ENCODE peak calls at places on chromosomes 11 and 22, in seven cellular contexts. X is heart left ventricle, M is esophagus squamous epithelium, Z is uterus, J is MM.1S, B is mesendoderm, C is pancreas. Q is an unnamed sample. For H3K4me1, the result is how much of the 10 kb centered on the place peaks cover.

GRCh38 chr11:106594751-106595351 is 423.4 kb downstream of the GUCY1A2 start:
- DNase-seq in J (peak), M (no peak), Z (no peak), C (no peak), X (no peak), B (peak), Q (no peak)

GRCh38 chr11:128835741-128836410 is 31.2 kb downstream of the KCNJ1 start:
- DNase-seq in M (no peak), C (peak), X (peak), B (no peak), Z (no peak), J (no peak), Q (no peak)

GRCh38 chr11:59158206-59159068 is 13.5 kb upstream of the DTX4 start:
- DNase-seq in B (peak), Z (peak), J (peak), X (peak), C (peak), M (no peak), Q (peak)

GRCh38 chr11:87574193-87574592 is 536.5 kb downstream of the TMEM135 start:
- DNase-seq in B (peak), C (no peak), M (no peak), J (no peak), Z (no peak), X (no peak), Q (no peak)

GRCh38 chr22:37229012-37229804 is 14.9 kb downstream of the RAC2 start:
- DNase-seq in J (no peak), Z (no peak), X (no peak), B (no peak), C (peak), M (no peak), Q (peak)

GRCh38 chr22:21587803-21588611 is 20.5 kb downstream of the UBE2L3 start:
- DNase-seq in C (no peak), Z (no peak), J (peak), B (no peak), M (no peak), X (no peak), Q (no peak)

GRCh38 chr11:104657083-104657482 is 241.2 kb downstream of the CASP12 start:
- DNase-seq in M (no peak), X (no peak), J (no peak), Z (no peak), C (no peak), B (no peak), Q (no peak)

GRCh38 chr11:81644239-81644840 is 1089.3 kb downstream of the FAM181B start:
- DNase-seq in C (no peak), Z (no peak), M (no peak), J (peak), X (no peak), B (peak), Q (peak)

GRCh38 chr11:94794287-94795168 is 26.4 kb downstream of the AMOTL1 start:
- DNase-seq in J (no peak), M (no peak), C (peak), B (no peak), X (peak), Z (peak), Q (no peak)
- H3K4me1 ChIP-seq in J (under half), M (half or more), C (under half), B (under half), X (under half), Z (under half), Q (under half)

DNA sequence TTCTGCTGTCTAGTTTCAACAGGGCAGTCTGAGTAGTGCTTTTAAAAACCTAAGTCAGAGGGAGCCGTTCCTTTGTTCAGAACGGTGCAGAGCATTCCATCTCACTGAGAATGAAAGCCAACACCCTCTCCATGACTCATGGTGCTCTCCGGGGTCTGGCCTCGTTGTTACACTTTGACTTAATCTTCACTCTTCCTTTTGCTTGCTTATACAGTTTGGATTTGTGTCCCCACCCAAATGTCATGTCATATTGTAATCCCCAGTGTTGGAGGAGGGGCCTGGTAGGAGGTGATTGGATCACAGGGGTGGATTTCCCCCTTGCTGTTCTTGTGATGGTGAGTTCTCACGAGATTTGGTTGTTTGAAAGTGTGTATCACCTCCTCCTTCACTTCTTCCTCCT is 292.2 kb downstream of the ST3GAL4 start:
- DNase-seq in J (no peak), C (no peak), M (no peak), Z (no peak), X (no peak), B (peak), Q (no peak)
- H3K27ac ChIP-seq in J (no peak), C (no peak), M (no peak), Z (no peak), X (no peak), B (no peak), Q (no peak)

DNA sequence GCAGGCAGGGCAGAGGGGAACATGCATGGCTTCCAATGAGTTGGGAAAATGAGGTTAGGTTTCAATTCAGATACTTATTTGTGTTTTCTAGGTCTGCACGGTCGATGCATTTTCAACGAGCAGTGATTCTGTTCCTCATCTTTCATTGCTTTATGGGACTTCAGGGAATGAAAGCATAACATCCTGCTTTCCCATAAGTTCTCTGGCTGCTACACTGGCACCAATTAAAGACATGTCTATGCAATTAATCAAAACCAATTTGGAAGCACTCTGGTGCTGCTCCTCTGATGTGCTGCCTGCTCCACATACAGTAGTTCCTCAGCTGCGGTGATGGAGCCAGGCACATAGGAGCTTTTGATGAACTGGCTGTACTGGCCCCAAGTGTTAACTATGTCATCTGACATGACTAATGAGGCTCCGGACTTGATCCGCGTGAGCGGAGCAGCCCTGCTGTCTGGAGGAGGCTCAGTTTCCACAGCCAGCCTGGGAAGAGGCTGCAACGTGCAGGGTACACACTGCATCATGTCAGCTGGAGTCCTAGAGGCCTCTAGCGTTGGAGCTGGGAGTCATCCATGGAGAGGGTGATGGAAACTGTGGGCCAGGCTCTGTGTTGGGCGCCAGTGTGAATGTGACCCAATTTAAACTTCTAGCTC is 29.8 kb downstream of the GVQW3 start:
- DNase-seq in J (no peak), B (no peak), C (no peak), M (no peak), X (no peak), Z (no peak), Q (no peak)
- H3K4me3 ChIP-seq in J (no peak), B (no peak), C (no peak), M (no peak), X (no peak), Z (no peak), Q (no peak)

GRCh38 chr11:63737718-63738117 is 30.9 kb downstream of the ZFTA start:
- DNase-seq in J (no peak), Z (no peak), B (no peak), X (no peak), C (no peak), M (no peak), Q (no peak)
- H3K4me1 ChIP-seq in J (under half), Z (under half), B (under half), X (under half), C (under half), M (under half), Q (under half)

DNA sequence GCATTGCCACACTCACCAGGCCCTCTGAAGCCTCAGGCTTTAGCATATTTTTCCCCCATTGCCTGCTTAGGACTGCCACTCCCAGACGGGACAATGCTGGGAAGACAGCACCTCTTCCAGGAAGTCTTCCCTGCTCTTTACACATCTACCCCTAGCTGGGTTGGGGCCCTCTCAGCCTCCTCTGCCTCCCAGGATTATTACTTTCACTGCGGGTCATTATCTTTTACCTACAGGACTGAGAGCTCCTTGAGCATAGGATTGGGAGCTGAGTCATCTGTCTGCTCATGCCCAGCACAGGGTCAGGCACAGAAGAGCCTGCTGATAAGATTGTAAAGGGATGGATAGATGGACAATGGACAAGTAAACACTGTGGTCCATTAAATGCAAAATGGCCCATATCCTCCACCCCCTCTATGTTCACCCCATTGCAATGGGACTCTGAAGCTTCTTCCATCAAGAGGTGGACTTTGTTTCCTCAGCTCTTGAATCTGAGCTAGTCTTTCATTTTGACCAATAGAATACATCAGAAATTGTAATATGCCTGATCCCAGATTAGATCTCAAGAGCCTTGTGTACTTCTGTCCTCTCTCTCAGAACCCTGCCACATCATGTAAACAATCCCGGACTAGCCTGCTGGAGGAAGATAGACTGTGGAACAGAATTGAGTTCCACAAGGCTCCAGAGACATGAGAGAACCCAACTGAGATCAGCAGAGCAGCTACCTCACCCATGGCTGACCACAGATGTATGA is 32.0 kb upstream of the LRRC32 start:
- DNase-seq in J (no peak), B (no peak), X (no peak), Z (no peak), M (no peak), C (no peak), Q (no peak)
- H3K27ac ChIP-seq in J (no peak), B (no peak), X (no peak), Z (no peak), M (no peak), C (no peak), Q (peak)

GRCh38 chr22:35134637-35135036 is 68.7 kb downstream of the ISX start:
- DNase-seq in Z (no peak), J (no peak), C (no peak), M (no peak), X (no peak), B (peak), Q (no peak)
- H3K4me3 ChIP-seq in Z (no peak), J (no peak), C (no peak), M (no peak), X (no peak), B (no peak), Q (no peak)

GRCh38 chr22:48071305-48071704 is 1308.9 kb downstream of the TBC1D22A start:
- DNase-seq in Z (no peak), B (no peak), J (no peak), C (no peak), X (no peak), M (no peak), Q (no peak)
- H3K4me1 ChIP-seq in Z (under half), B (under half), J (under half), C (under half), X (under half), M (under half), Q (under half)

DNA sequence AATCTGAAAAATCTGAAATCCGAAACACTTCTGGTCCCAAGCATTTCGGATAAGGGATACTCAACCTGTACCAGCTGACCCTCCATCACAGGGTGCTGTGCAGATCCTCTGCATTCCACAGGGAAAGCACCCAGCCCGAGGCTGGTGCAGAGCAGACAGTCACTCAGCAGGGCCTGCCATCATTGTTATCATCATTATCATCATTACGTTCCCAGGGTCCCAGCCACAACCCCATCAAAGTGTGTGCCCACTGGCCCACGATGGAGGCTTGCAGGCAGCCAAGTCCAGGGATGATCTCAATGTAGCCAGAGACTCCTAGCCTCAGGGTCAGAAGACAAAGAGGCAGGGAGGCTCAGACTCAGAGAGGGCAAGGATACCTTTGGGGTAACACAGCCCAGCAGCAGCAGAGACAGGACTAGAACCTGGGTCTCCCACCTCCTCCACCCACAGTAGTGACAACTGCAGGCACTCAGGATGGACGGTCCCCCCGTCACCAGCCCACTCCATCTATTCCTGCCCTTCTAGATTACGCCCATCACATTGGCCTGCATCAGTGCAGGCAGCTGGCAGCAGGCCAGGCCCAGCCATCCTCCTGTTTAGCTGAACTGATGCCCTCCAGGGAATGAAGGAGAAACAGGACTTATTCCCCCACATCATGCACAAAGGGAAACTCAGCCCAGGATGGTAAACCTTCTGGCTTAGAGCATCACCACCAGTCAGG is 10.3 kb downstream of the GAL3ST1 start:
- DNase-seq in C (no peak), M (no peak), B (no peak), J (no peak), X (no peak), Z (no peak), Q (no peak)
- H3K27ac ChIP-seq in C (no peak), M (no peak), B (no peak), J (no peak), X (no peak), Z (no peak), Q (no peak)

GRCh38 chr11:45180158-45180887 is 33.9 kb downstream of the PRDM11 start:
- DNase-seq in X (peak), M (no peak), C (peak), J (peak), B (peak), Z (peak), Q (no peak)

GRCh38 chr11:45179686-45180085 is 33.2 kb downstream of the PRDM11 start:
- DNase-seq in J (no peak), B (no peak), X (no peak), M (no peak), Z (no peak), C (no peak), Q (no peak)

GRCh38 chr11:45180888-45181594 is 34.6 kb downstream of the PRDM11 start:
- DNase-seq in M (no peak), B (peak), C (peak), Z (peak), J (no peak), X (peak), Q (peak)

GRCh38 chr11:45182902-45183301 is 36.5 kb downstream of the PRDM11 start:
- DNase-seq in C (peak), Z (peak), X (no peak), J (no peak), B (peak), M (no peak), Q (no peak)

GRCh38 chr11:45181595-45182550 is 35.4 kb downstream of the PRDM11 start:
- DNase-seq in C (no peak), B (peak), M (no peak), X (peak), Z (no peak), J (no peak), Q (no peak)
- H3K4me3 ChIP-seq in C (peak), B (no peak), M (peak), X (peak), Z (peak), J (no peak), Q (no peak)

GRCh38 chr11:14141676-14142075 is 179.2 kb downstream of the SPON1 start:
- DNase-seq in M (no peak), J (no peak), C (no peak), B (no peak), Z (no peak), X (no peak), Q (no peak)

GRCh38 chr11:14132312-14132711 is 169.8 kb downstream of the SPON1 start:
- DNase-seq in C (no peak), J (no peak), X (no peak), M (no peak), B (no peak), Z (no peak), Q (no peak)

GRCh38 chr11:14133381-14133780 is 170.9 kb downstream of the SPON1 start:
- DNase-seq in C (no peak), X (no peak), B (no peak), M (no peak), J (no peak), Z (no peak), Q (no peak)

GRCh38 chr11:14137282-14137681 is 174.8 kb downstream of the SPON1 start:
- DNase-seq in B (no peak), C (no peak), Z (no peak), M (no peak), X (no peak), J (no peak), Q (no peak)

DNA sequence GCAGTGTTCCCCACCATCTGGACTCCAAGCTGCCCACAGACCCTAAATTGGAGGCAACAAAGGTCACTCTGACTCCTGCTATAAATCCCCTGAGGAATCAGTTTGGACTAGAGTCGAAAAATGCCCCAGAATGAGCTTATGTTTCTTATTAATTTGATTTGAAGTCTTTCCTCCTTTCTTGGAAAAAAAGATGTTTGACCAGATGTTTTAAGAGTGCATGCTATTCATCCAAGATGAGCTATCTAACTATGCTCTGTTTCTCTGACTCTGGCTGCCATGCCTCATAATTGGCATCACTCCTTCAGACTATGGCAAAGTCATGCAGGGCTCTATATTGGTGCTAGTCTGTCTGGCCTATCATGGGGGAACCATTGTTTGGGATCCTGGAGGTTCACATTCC is 174.0 kb downstream of the SPON1 start:
- DNase-seq in X (no peak), M (no peak), B (no peak), C (no peak), J (no peak), Z (no peak), Q (no peak)
- H3K4me1 ChIP-seq in X (under half), M (under half), B (under half), C (under half), J (under half), Z (under half), Q (under half)

Q was measured in CD8-positive, alpha-beta memory T cell.